ENCODE peak calls at places on chromosomes 6 and 20, in seven cellular contexts. X is Caki2; I is posterior cingulate gyrus; P is CD8-positive, alpha-beta T cell; S is substantia nigra; B is lower lobe of right lung; Q is cardiac fibroblast. W is an unnamed sample.

GRCh38 chr20:4160761-4161305 is 145.5 kb upstream of the RNF24 start:
- DNase-seq in B (peak), P (no peak), S (peak), I (peak), Q (no peak), X (no peak), W (peak)

GRCh38 chr20:13930246-13930645 is 60.2 kb downstream of the SEL1L2 start:
- DNase-seq in Q (no peak), S (no peak), X (no peak), P (no peak), I (no peak), B (no peak), W (no peak)

GRCh38 chr6:32692019-32692418 is 25.6 kb upstream of the HLA-DQB1 start:
- DNase-seq in Q (peak), P (peak), B (peak), I (peak), S (no peak), X (no peak), W (no peak)

GRCh38 chr20:41587956-41588355 is 30.2 kb downstream of the CHD6 start:
- DNase-seq in P (no peak), S (no peak), Q (peak), X (no peak), I (no peak), B (no peak), W (no peak)

GRCh38 chr6:88919032-88919431 is 44.4 kb downstream of the RNGTT start:
- DNase-seq in S (no peak), I (no peak), X (no peak), P (no peak), B (no peak), Q (peak), W (no peak)

GRCh38 chr20:37239026-37239451 is 22.6 kb downstream of the GHRH start:
- DNase-seq in S (no peak), X (no peak), I (no peak), P (no peak), Q (no peak), B (no peak), W (no peak)

GRCh38 chr6:343960-344815 is 47.4 kb upstream of the IRF4 start:
- DNase-seq in Q (no peak), S (no peak), P (no peak), B (peak), I (no peak), X (no peak), W (no peak)

GRCh38 chr20:19823971-19824370 is 65.9 kb downstream of the RIN2 start:
- DNase-seq in Q (no peak), S (no peak), X (no peak), I (no peak), B (no peak), P (no peak), W (no peak)

GRCh38 chr6:48986803-48987202 is 476.2 kb downstream of the MMUT start:
- DNase-seq in X (no peak), P (no peak), S (no peak), B (no peak), I (peak), Q (no peak), W (no peak)

GRCh38 chr6:133761706-133762105 is 127.2 kb upstream of the TCF21 start:
- DNase-seq in X (no peak), B (no peak), I (no peak), Q (peak), S (no peak), P (no peak), W (no peak)

GRCh38 chr20:7841291-7841966 is 98.8 kb downstream of the HAO1 start:
- DNase-seq in P (no peak), B (no peak), X (no peak), Q (peak), I (no peak), S (no peak), W (no peak)